ENCODE peak calls at places on chromosomes 1 and 21, in four cellular contexts. C, Y, U and F are unnamed samples.

GRCh38 chr1:216739771-216740170 is 16.5 kb upstream of the ESRRG start:
- DNase-seq in C (no peak), Y (no peak), U (no peak), F (no peak)

GRCh38 chr1:232432313-232432712 is 197.6 kb downstream of the SIPA1L2 start:
- DNase-seq in C (no peak), Y (peak), U (no peak), F (no peak)

GRCh38 chr1:75615664-75616435 is 4.9 kb upstream of the SLC44A5 start:
- DNase-seq in C (no peak), Y (peak), U (no peak), F (no peak)

GRCh38 chr1:228837817-228838716 is 102.8 kb downstream of the RHOU start:
- DNase-seq in C (peak), Y (no peak), U (peak), F (no peak)

GRCh38 chr21:26844258-26845065 is 747 bp downstream of the ADAMTS1 start:
- DNase-seq in C (peak), Y (peak), U (no peak), F (no peak)

GRCh38 chr1:112298558-112298957 is 97.5 kb upstream of the CTTNBP2NL start:
- DNase-seq in C (peak), Y (peak), U (peak), F (no peak)

GRCh38 chr1:20893931-20894330 is 106.8 kb upstream of the HP1BP3 start:
- DNase-seq in C (no peak), Y (no peak), U (no peak), F (no peak)

GRCh38 chr1:217661407-217661806 is 30.3 kb downstream of the SPATA17 start:
- DNase-seq in C (no peak), Y (no peak), U (no peak), F (no peak)

GRCh38 chr1:91774520-91775203 is 111.3 kb downstream of the TGFBR3 start:
- DNase-seq in C (no peak), Y (no peak), U (no peak), F (no peak)

GRCh38 chr1:24112381-24113169 is 640 bp upstream of the MYOM3 start:
- DNase-seq in C (peak), Y (peak), U (peak), F (no peak)

GRCh38 chr1:230696722-230697432 is 17.0 kb downstream of the AGT start:
- DNase-seq in C (no peak), Y (no peak), U (no peak), F (no peak)

GRCh38 chr1:209862598-209863498 is 35.1 kb downstream of the UTP25 start:
- DNase-seq in C (no peak), Y (no peak), U (no peak), F (no peak)

GRCh38 chr1:54652172-54652571 is 10.6 kb downstream of the MROH7 start:
- DNase-seq in C (no peak), Y (no peak), U (no peak), F (no peak)

GRCh38 chr1:211017066-211017691 is 116.8 kb downstream of the KCNH1 start:
- DNase-seq in C (peak), Y (no peak), U (peak), F (no peak)

GRCh38 chr1:35575401-35575958 is 2.4 kb downstream of the TFAP2E start:
- DNase-seq in C (no peak), Y (no peak), U (peak), F (no peak)

GRCh38 chr1:233421293-233421692 is 93.8 kb downstream of the MAP3K21 start:
- DNase-seq in C (no peak), Y (no peak), U (no peak), F (no peak)

GRCh38 chr21:39654951-39655350 is 42.2 kb downstream of the B3GALT5 start:
- DNase-seq in C (no peak), Y (no peak), U (no peak), F (no peak)

GRCh38 chr21:36915701-36916075 is 50.8 kb downstream of the HLCS start:
- DNase-seq in C (no peak), Y (no peak), U (no peak), F (no peak)

GRCh38 chr1:244353572-244354091 is 98.1 kb downstream of the ADSS2 start:
- DNase-seq in C (peak), Y (no peak), U (peak), F (no peak)

GRCh38 chr1:150256549-150257341 is 829 bp upstream of the CA14 start:
- DNase-seq in C (no peak), Y (no peak), U (peak), F (no peak)

GRCh38 chr1:240237305-240237721 is 145.6 kb downstream of the FMN2 start:
- DNase-seq in C (no peak), Y (peak), U (no peak), F (no peak)

GRCh38 chr1:62263006-62263812 is 56.0 kb downstream of the KANK4 start:
- DNase-seq in C (no peak), Y (no peak), U (no peak), F (no peak)

GRCh38 chr1:51472349-51472748 is 46.7 kb downstream of the EPS15 start:
- DNase-seq in C (no peak), Y (no peak), U (no peak), F (no peak)

GRCh38 chr1:66335859-66336640 is 197.9 kb upstream of the SGIP1 start:
- DNase-seq in C (peak), Y (no peak), U (no peak), F (peak)

GRCh38 chr1:184888505-184888904 is 85.8 kb downstream of the NIBAN1 start:
- DNase-seq in C (no peak), Y (no peak), U (no peak), F (no peak)
- TF ChIP-seq PBX3 in C (no peak), Y (peak), U (no peak), F (no peak)

DNA sequence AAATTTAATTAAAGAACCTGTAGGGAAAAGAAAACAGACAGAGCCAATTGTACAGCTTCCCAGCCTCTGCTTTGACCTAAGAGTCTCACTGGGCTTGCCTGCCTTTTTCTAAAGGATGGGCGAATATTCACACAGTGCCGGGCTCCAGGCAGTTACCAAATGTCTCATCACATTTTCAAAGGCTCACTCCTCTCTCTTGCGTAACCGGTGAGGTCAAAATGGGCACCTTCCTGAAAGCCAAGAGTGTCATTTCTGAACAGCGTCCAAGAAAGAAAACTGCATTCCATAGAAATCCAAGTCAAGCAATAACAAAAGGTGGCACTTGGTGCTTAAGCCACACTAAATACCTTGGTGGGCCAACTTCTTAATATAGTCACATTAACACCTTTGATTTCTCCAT is 714 bp upstream of the PALMD start:
- DNase-seq in C (peak), Y (no peak), U (peak), F (no peak)
- TF ChIP-seq PBX3 in C (no peak), Y (no peak), U (no peak), F (no peak)

DNA sequence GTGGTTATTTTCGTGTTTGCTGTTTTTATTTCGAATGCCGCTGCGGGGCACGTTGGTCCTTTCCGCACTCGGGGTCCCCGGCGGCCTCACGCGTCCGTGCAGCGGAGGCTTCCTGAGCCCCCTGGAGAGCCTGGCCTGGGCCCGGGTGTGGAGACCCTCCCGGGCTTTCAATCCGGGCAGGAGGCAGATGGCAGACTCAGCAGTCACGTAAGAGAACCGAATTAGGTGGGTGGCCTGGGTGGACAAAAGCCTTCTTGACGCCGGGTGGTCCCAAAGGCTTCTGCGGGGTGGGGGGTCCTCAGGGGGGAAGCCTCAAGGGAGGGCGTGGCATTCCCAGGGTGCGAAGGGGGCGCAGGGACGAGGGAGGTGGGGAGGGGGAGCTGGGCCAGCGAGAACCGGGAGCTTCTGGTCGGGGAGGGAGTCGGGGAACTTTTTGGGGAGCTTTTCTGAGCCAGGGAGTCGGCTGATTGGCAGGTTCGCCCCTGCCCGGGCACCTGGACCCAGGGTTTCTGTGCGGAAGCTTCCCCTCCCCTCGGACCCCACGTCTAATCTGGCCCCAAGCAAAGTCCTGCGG is 1.2 kb upstream of the HES4 start:
- DNase-seq in C (no peak), Y (peak), U (no peak), F (no peak)
- TF ChIP-seq PBX3 in C (no peak), Y (no peak), U (no peak), F (no peak)

GRCh38 chr1:180560200-180560867 is 1.6 kb downstream of the OVAAL start:
- DNase-seq in C (no peak), Y (no peak), U (peak), F (no peak)
- TF ChIP-seq PBX3 in C (no peak), Y (no peak), U (no peak), F (no peak)

GRCh38 chr1:171652234-171652822 is at the start of gene MYOC:
- DNase-seq in C (no peak), Y (no peak), U (no peak), F (no peak)

GRCh38 chr1:171655215-171656116 is 3.0 kb upstream of the MYOC start:
- DNase-seq in C (peak), Y (peak), U (peak), F (no peak)

GRCh38 chr1:171654705-171655214 is 2.3 kb upstream of the MYOC start:
- DNase-seq in C (no peak), Y (no peak), U (no peak), F (no peak)

DNA sequence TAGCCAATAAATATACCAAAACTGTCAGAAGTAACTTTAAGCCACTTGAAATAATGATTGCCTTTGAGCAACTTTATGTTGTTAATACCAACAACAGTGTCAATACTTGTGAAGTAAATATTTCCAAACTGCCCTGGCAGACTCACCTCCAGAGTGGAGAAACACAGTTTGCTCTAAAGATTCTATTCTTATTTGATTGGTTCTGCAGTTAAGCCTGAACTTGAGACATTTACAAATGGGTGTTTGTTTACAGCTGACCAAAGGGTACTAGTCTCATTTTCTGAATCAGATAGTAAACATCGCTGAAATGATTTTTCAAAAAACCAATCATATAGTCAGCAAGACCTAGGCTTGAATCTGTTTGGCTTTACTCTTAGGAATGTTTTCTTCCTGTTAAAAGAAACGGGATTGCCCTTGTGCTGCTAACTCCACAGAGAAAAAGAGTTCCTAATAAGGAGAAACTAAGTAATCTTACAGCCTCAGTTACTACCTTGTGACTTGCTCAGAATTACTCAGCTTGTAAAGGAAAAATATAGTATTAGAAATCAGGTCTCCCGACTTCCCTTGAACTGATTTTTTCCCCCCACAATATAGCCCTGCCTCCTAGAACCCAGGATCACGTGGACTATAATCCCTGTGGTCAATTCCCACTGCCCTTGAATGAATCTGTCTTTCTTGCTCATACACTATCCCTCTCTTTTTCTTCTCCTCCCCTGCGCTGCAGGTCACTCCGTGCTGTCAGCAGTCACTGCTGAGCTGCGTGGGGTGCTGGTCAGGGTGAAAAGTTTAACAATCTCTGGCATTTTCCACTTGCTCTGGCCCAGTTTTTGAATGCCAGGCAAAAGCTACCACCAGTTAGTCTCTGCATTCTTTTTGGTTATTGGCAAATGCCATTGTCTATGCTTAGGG is 1.6 kb upstream of the MYOC start:
- DNase-seq in C (no peak), Y (no peak), U (no peak), F (no peak)
- TF ChIP-seq PBX3 in C (no peak), Y (no peak), U (no peak), F (no peak)

DNA sequence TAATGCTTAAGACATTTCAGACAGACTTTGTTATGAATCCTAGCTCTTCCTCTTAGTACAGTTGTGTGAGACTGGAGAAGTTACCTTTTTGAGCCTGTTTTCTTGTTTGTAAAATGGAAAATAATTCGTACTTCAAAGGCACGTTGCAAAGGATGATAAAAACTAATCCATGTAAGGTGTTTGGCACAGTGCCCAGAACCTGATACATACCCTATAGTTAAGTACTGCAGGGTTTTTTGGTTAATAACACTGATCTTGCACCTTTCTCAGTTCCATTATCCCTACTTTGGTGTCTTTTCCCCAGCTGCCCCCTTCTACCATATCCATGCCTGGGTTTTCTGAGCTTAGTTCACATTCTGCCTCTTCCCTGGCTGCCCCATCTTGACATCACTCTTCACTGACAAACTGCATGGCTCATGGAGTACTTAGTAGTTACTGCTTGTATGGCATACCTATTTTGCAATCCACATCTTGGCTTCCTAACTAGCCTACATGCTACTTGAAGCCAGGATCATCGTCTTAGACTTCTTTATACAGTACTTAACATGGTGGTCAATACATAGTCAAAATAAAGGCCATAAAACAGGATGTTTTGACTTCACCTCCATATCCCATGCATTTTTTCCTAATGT is 10.1 kb downstream of the CCDC185 start:
- DNase-seq in C (no peak), Y (no peak), U (no peak), F (no peak)
- TF ChIP-seq PBX3 in C (no peak), Y (no peak), U (no peak), F (no peak)

GRCh38 chr1:108863984-108864383 is 7.1 kb upstream of the AKNAD1 start:
- DNase-seq in C (no peak), Y (no peak), U (no peak), F (no peak)

GRCh38 chr1:108860190-108860907 is 3.5 kb upstream of the AKNAD1 start:
- DNase-seq in C (no peak), Y (no peak), U (no peak), F (no peak)

GRCh38 chr1:108861566-108861965 is 4.7 kb upstream of the AKNAD1 start:
- DNase-seq in C (no peak), Y (no peak), U (no peak), F (no peak)

GRCh38 chr1:108862698-108863477 is 6.0 kb upstream of the AKNAD1 start:
- DNase-seq in C (no peak), Y (no peak), U (no peak), F (no peak)

DNA sequence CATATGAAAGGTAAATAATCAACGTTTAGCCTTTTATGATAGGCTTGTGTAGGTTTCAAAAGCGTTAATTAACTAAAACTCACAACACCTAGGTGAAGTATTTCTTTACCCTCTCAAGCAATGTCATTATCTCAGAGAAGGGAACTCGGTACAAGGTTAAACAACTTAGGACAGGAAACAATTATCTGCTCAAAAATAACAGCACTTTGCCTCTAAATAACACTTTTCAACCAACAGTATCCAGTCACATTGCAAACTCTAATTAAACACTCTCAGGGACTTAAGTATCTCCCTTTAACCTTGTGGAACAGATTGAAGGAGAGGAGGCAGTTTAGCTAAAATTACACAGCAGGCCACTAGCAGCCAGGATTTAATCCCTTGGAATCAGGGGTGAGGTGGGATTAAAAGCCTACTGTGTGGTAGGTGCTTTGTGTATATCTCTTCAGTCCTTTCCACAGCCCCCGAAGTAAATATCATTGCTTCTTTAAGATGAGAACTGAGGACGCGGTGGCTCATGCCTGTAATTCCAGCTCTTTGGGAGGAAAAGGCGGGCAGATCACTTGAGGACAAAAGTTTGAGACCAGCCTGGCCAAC is 5.2 kb upstream of the AKNAD1 start:
- DNase-seq in C (no peak), Y (no peak), U (no peak), F (no peak)
- TF ChIP-seq PBX3 in C (no peak), Y (no peak), U (no peak), F (no peak)

GRCh38 chr1:98179159-98179558 is 258.3 kb upstream of the DPYD start:
- DNase-seq in C (no peak), Y (no peak), U (no peak), F (no peak)

GRCh38 chr1:98176414-98176813 is 255.6 kb upstream of the DPYD start:
- DNase-seq in C (no peak), Y (no peak), U (no peak), F (no peak)

GRCh38 chr1:98172578-98172977 is 251.7 kb upstream of the DPYD start:
- DNase-seq in C (no peak), Y (no peak), U (no peak), F (no peak)

GRCh38 chr1:98181041-98181764 is 260.4 kb upstream of the DPYD start:
- DNase-seq in C (peak), Y (no peak), U (no peak), F (no peak)

GRCh38 chr1:98177751-98178150 is 256.9 kb upstream of the DPYD start:
- DNase-seq in C (no peak), Y (no peak), U (no peak), F (no peak)
- TF ChIP-seq PBX3 in C (no peak), Y (no peak), U (no peak), F (no peak)

DNA sequence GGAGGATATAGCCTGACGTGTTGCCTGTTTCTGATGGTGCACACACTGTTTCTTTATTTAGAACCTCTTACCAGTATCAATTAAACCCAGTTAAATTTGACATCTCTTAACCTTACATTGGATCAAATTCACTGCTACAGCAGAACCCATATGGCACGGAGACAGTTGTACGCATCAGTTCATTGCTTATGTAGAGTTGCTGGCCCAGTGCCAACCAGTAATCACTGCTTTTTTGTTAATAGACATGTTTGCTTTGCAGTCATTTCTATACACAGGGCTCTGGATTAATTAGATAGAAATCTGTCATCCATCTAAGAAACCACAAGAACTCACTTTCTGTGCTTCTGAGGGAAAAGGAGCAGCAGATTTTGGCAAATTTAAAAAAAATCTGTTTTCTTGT is 154.0 kb downstream of the RWDD3 start:
- DNase-seq in C (no peak), Y (no peak), U (no peak), F (no peak)
- TF ChIP-seq PBX3 in C (no peak), Y (no peak), U (no peak), F (no peak)